ENCODE peak calls at places on chromosome 15, in six cellular contexts. H is HFF-Myc, E is epithelial cell of esophagus, T is glutamatergic neuron, M is body of pancreas, Y is choroid plexus epithelial cell. W is an unnamed sample.

GRCh38 chr15:52349062-52349700 is 53.6 kb upstream of the MYO5C start:
- DNase-seq in H (no peak), M (no peak), T (no peak), Y (peak; percentile 61), E (peak; percentile 74), W (no peak)

GRCh38 chr15:46618984-46619383 is 984.2 kb downstream of the SQOR start:
- DNase-seq in E (no peak), Y (no peak), T (no peak), M (no peak), H (no peak), W (no peak)

GRCh38 chr15:89150762-89151305 is 62.6 kb downstream of the ABHD2 start:
- DNase-seq in T (peak; percentile 23), Y (no peak), M (peak; percentile 59), E (no peak), H (no peak), W (no peak)

GRCh38 chr15:66617137-66618090 is 51.6 kb upstream of the LCTL start:
- DNase-seq in E (peak; percentile 73), M (peak; percentile 80), H (no peak), Y (peak; percentile 77), T (no peak), W (no peak)

GRCh38 chr15:58398053-58398452 is 33.7 kb upstream of the LIPC start:
- DNase-seq in E (no peak), Y (no peak), H (no peak), T (no peak), M (no peak), W (no peak)

GRCh38 chr15:45394681-45395080 is 16.3 kb upstream of the GATM start:
- DNase-seq in E (no peak), T (no peak), M (no peak), H (no peak), Y (no peak), W (no peak)

GRCh38 chr15:60442031-60442665 is 36.8 kb downstream of the ICE2 start:
- DNase-seq in Y (no peak), M (no peak), H (no peak), E (no peak), T (no peak), W (no peak)

GRCh38 chr15:31342781-31343626 is 16.4 kb downstream of the KLF13 start:
- DNase-seq in M (no peak), E (no peak), H (no peak), T (no peak), Y (no peak), W (no peak)

GRCh38 chr15:63950911-63951481 is 95.3 kb downstream of the DAPK2 start:
- DNase-seq in E (peak; percentile 48), H (peak; percentile 39), M (no peak), T (no peak), Y (peak; percentile 91), W (no peak)

GRCh38 chr15:33941279-33942063 is 26.8 kb upstream of the CHRM5 start:
- DNase-seq in M (no peak), Y (no peak), E (no peak), H (no peak), T (no peak), W (no peak)

GRCh38 chr15:100093211-100094126 is 248.3 kb downstream of the ADAMTS17 start:
- DNase-seq in M (no peak), H (no peak), E (peak; percentile 83), T (no peak), Y (peak; percentile 75), W (no peak)

GRCh38 chr15:90036343-90036742 is 35.2 kb downstream of the ZNF710 start:
- DNase-seq in H (no peak), T (peak; percentile 56), Y (no peak), M (no peak), E (no peak), W (no peak)

GRCh38 chr15:38547255-38547997 is 17.2 kb downstream of the RASGRP1 start:
- DNase-seq in E (no peak), H (peak; percentile 32), T (no peak), Y (peak; percentile 49), M (no peak), W (no peak)

GRCh38 chr15:68113273-68113672 is 59.2 kb downstream of the PIAS1 start:
- DNase-seq in M (no peak), H (no peak), Y (peak; percentile 50), E (no peak), T (no peak), W (no peak)

GRCh38 chr15:58469432-58470353 is 37.9 kb downstream of the LIPC start:
- DNase-seq in E (peak; percentile 87), Y (peak; percentile 95), H (peak; percentile 84), M (peak; percentile 43), T (no peak), W (no peak)

GRCh38 chr15:80585544-80586018 is 109.5 kb upstream of the ABHD17C start:
- DNase-seq in H (no peak), T (no peak), E (peak; percentile 74), M (no peak), Y (no peak), W (no peak)

GRCh38 chr15:74664028-74664616 is 31.7 kb downstream of the EDC3 start:
- DNase-seq in M (peak; percentile 69), E (peak; percentile 38), T (no peak), H (no peak), Y (peak; percentile 52), W (no peak)

GRCh38 chr15:22845289-22845900 is 6.9 kb downstream of the NIPA2 start:
- DNase-seq in Y (peak; percentile 63), T (peak; percentile 56), M (no peak), E (no peak), H (no peak), W (no peak)

GRCh38 chr15:99703603-99704443 is 29.4 kb downstream of the LYSMD4 start:
- DNase-seq in E (peak; percentile 92), H (peak; percentile 77), M (peak; percentile 61), Y (peak; percentile 96), T (no peak), W (no peak)

GRCh38 chr15:25850154-25851111 is 12.7 kb downstream of the ATP10A start:
- DNase-seq in E (peak; percentile 56), H (peak; percentile 35), T (no peak), Y (peak; percentile 13), M (peak; percentile 40), W (no peak)

DNA sequence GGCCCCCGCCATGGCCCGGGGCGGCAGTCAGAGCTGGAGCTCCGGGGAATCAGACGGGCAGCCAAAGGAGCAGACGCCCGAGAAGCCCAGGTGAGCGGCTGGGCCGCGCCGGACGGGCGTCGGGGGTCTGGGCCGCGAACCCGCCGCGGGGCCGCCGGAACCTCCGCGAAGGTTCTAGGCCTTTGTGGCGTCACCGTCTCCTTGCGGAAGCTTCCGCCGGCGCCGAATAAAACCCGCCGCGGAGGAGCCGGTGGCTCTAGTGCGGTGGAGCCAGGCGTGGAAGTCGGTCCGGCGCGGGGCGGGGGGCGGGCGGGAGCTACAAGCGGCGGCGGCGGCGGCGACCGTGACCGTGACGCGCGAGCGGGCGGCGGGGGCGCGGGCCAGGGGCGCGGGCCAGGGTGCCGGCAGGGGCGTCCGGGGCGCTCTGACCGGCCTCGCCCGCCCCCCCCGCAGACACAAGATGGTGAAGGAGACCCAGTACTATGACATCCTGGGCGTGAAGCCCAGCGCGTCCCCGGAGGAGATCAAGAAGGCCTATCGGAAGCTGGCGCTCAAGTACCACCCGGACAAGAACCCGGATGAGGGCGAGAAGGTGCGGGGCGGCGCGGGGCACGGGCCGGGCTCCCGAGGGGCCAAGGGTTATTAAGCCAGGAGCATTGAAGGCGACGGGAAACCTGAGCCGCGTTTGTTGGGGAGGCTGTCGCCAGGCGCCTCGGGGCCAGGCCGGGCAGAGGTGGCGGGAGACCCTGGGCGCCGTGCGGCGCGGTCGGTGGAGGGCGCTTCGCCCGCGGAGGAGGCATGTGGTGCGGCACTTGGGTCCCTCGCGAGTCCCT is at the start of gene DNAJA4:
- DNase-seq in H (no peak), T (peak; percentile 44), Y (peak; percentile 52), M (peak; percentile 54), E (peak; percentile 40), W (no peak)
- TF ChIP-seq CTCF in H (no peak), T (no peak), Y (peak; percentile 15), M (no peak), E (no peak), W (no peak)

GRCh38 chr15:62482715-62483429 is 317.8 kb upstream of the C2CD4B start:
- DNase-seq in Y (peak; percentile 47), T (peak; percentile 27), E (peak; percentile 21), H (no peak), M (no peak), W (no peak)
- TF ChIP-seq CTCF in Y (peak; percentile 51), T (no peak), E (no peak), H (peak; percentile 35), M (no peak), W (peak; percentile 13)

DNA sequence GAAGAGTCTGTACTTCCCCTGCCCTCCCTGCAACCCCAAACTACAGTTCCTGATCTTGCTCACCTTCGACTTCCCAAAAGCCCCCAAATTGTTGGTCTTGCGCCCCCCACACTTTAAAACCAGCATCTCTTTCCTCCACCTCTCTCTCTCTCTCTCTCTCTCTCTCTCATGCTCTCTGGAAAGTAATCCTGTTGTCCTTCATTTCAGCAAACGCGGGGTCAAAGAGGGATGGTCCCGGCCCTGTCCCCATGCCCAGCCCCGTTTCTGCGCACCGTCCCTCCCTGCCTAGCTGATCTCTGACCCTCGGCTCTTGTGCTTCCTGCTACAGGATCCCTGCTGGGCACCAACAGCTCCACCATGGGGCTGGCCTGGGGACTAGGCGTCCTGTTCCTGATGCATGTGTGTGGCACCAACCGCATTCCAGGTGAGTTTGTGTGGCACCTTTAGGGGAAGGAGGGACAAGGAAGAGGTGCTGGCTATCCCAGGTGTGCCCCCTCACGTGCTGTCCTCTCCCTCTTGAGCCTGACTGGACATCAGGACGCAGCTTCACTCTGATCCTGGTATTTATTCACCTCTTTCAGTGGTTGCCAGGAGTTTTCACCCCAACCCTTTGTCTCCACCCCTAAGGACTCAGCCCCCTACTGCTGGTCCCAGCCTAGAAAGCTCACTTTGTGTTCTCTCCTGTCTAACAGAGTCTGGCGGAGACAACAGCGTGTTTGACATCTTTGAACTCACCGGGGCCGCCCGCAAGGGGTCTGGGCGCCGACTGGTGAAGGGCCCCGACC is 814 bp downstream of the THBS1 start:
- DNase-seq in T (peak; percentile 42), E (peak; percentile 69), M (peak; percentile 87), Y (peak; percentile 55), H (peak; percentile 38), W (no peak)
- TF ChIP-seq CTCF in T (peak; percentile 13), E (peak; percentile 71), M (peak; percentile 63), Y (peak; percentile 50), H (peak; percentile 34), W (no peak)

GRCh38 chr15:69723404-69724097 is 270.9 kb downstream of the RPLP1 start:
- DNase-seq in T (no peak), E (no peak), H (no peak), Y (no peak), M (no peak), W (no peak)
- TF ChIP-seq CTCF in T (no peak), E (no peak), H (peak; percentile 12), Y (peak; percentile 46), M (no peak), W (no peak)

GRCh38 chr15:70974004-70974832 is 81.6 kb downstream of the LRRC49 start:
- DNase-seq in M (no peak), E (peak; percentile 66), Y (peak; percentile 84), H (peak; percentile 57), T (no peak), W (no peak)
- TF ChIP-seq CTCF in M (peak; percentile 35), E (peak; percentile 46), Y (peak; percentile 53), H (peak; percentile 31), T (peak; percentile 51), W (peak; percentile 28)

W was measured in D721Med.